ENCODE peak calls at places on chromosomes 7 and 10, in ten cellular contexts. V is HCT116, Z is transverse colon, E is sigmoid colon, G is lower leg skin, T is K562, J is body of pancreas, M is uterus, F is Peyer's patch, C is A549. O is an unnamed sample.

GRCh38 chr7:137080516-137081203 is 212.2 kb downstream of the CHRM2 start:
- DNase-seq in V (no peak), Z (no peak), E (no peak), G (no peak), T (no peak), J (no peak), M (no peak), F (no peak), C (no peak), O (no peak)

GRCh38 chr10:76306859-76307258 is 875.4 kb downstream of the LRMDA start:
- DNase-seq in V (no peak), Z (no peak), E (no peak), G (no peak), T (no peak), J (no peak), M (no peak), F (no peak), C (no peak), O (no peak)

GRCh38 chr7:102321351-102322201 is 34.7 kb downstream of the SPDYE6 start:
- DNase-seq in V (no peak), Z (peak; percentile 33), E (no peak), G (peak; percentile 68), T (peak; percentile 84), J (no peak), M (no peak), F (no peak), C (no peak), O (no peak)

GRCh38 chr7:150428671-150429451 is 21.6 kb upstream of the GIMAP8 start:
- DNase-seq in V (no peak), Z (peak; percentile 72), E (peak; percentile 70), G (peak; percentile 85), T (no peak), J (peak; percentile 60), M (no peak), F (peak; percentile 73), C (peak; percentile 69), O (no peak)

GRCh38 chr7:152462995-152463713 is 27.4 kb upstream of the KMT2C start:
- DNase-seq in V (no peak), Z (no peak), E (no peak), G (no peak), T (no peak), J (no peak), M (peak; percentile 67), F (no peak), C (no peak), O (no peak)

GRCh38 chr7:17535776-17536175 is 237.3 kb downstream of the AHR start:
- DNase-seq in V (no peak), Z (no peak), E (no peak), G (no peak), T (no peak), J (no peak), M (no peak), F (no peak), C (no peak), O (no peak)

GRCh38 chr10:4088354-4089066 is 303.5 kb upstream of the KLF6 start:
- DNase-seq in V (no peak), Z (no peak), E (no peak), G (no peak), T (no peak), J (no peak), M (no peak), F (no peak), C (no peak), O (no peak)

GRCh38 chr10:103859161-103860141 is 4.1 kb upstream of the SH3PXD2A start:
- DNase-seq in V (peak; percentile 50), Z (peak; percentile 73), E (peak; percentile 78), G (no peak), T (peak; percentile 20), J (peak; percentile 80), M (peak; percentile 66), F (peak; percentile 80), C (peak; percentile 68), O (peak; percentile 39)

GRCh38 chr7:95509199-95509598 is 23.5 kb downstream of the ASB4 start:
- DNase-seq in V (no peak), Z (no peak), E (no peak), G (no peak), T (no peak), J (peak; percentile 46), M (no peak), F (no peak), C (no peak), O (no peak)

GRCh38 chr7:132603241-132603789 is 27.0 kb upstream of the PLXNA4 start:
- DNase-seq in V (no peak), Z (no peak), E (no peak), G (no peak), T (no peak), J (no peak), M (no peak), F (no peak), C (no peak), O (no peak)

GRCh38 chr7:132024290-132024689 is 467.9 kb upstream of the PODXL start:
- DNase-seq in V (no peak), Z (no peak), E (no peak), G (no peak), T (no peak), J (no peak), M (no peak), F (no peak), C (no peak), O (no peak)

GRCh38 chr7:39921505-39922250 is 28.4 kb upstream of the CDK13 start:
- DNase-seq in V (no peak), Z (no peak), E (no peak), G (peak; percentile 14), T (no peak), J (no peak), M (no peak), F (no peak), C (no peak), O (no peak)

GRCh38 chr7:2523461-2523905 is 3.9 kb downstream of the LFNG start:
- DNase-seq in V (no peak), Z (peak; percentile 70), E (no peak), G (peak; percentile 88), T (no peak), J (peak; percentile 86), M (no peak), F (no peak), C (no peak), O (no peak)

GRCh38 chr10:47261121-47261520 is 38.9 kb upstream of the GDF10 start:
- DNase-seq in V (no peak), Z (peak; percentile 9), E (no peak), G (no peak), T (no peak), J (no peak), M (no peak), F (peak; percentile 80), C (no peak), O (no peak)

GRCh38 chr10:44195120-44196007 is 189.5 kb downstream of the CXCL12 start:
- DNase-seq in V (no peak), Z (peak; percentile 47), E (peak; percentile 83), G (no peak), T (no peak), J (peak; percentile 79), M (peak; percentile 80), F (peak; percentile 54), C (peak; percentile 29), O (no peak)

DNA sequence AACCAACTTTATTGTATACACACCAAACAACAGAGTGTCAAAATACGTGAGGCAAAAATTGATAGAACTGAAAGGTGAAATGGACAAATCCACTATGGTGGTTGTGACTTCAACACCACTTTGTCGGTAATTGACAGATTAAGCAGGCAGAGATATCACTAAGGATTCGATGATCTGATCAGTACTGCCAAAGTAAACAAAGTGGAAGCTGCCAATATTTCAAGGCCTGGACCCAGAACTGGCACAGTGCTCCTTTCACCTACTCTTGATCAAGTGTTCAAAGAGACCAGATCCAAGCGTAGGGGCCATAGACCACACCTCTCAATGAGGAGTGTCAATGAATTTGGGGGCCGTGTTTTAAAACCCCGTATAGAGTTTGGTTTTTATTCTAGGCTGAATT is 167.0 kb downstream of the CDK14 start:
- DNase-seq in V (no peak), Z (no peak), E (no peak), G (no peak), T (no peak), J (peak; percentile 48), M (no peak), F (no peak), C (no peak), O (no peak)
- TF ChIP-seq POLR2A in V (no peak), Z (no peak), E (no peak), G (no peak), T (no peak), J (no peak), M (no peak), F (no peak), C (no peak), O (no peak)

GRCh38 chr7:103902917-103903316 is 86.5 kb downstream of the RELN start:
- DNase-seq in V (no peak), Z (no peak), E (no peak), G (no peak), T (no peak), J (no peak), M (no peak), F (no peak), C (no peak), O (no peak)
- TF ChIP-seq POLR2A in V (no peak), Z (no peak), E (no peak), G (no peak), T (no peak), J (no peak), M (no peak), F (no peak), C (no peak), O (no peak)

GRCh38 chr10:125083576-125083920 is 76.8 kb downstream of the CTBP2 start:
- DNase-seq in V (no peak), Z (no peak), E (peak; percentile 54), G (no peak), T (no peak), J (no peak), M (no peak), F (no peak), C (peak; percentile 77), O (no peak)

GRCh38 chr10:125086716-125087115 is 73.6 kb downstream of the CTBP2 start:
- DNase-seq in V (no peak), Z (no peak), E (peak; percentile 59), G (no peak), T (no peak), J (no peak), M (no peak), F (no peak), C (no peak), O (no peak)

GRCh38 chr10:125082881-125083575 is 77.3 kb downstream of the CTBP2 start:
- DNase-seq in V (no peak), Z (no peak), E (peak; percentile 53), G (no peak), T (no peak), J (no peak), M (no peak), F (no peak), C (no peak), O (no peak)

GRCh38 chr10:125085281-125085680 is 75.1 kb downstream of the CTBP2 start:
- DNase-seq in V (no peak), Z (no peak), E (peak; percentile 28), G (no peak), T (no peak), J (no peak), M (no peak), F (no peak), C (no peak), O (no peak)

GRCh38 chr10:125084191-125085186 is 75.9 kb downstream of the CTBP2 start:
- DNase-seq in V (peak; percentile 85), Z (no peak), E (peak; percentile 65), G (no peak), T (no peak), J (peak; percentile 98), M (peak; percentile 59), F (no peak), C (peak; percentile 93), O (no peak)
- TF ChIP-seq POLR2A in V (no peak), Z (no peak), E (no peak), G (no peak), T (no peak), J (no peak), M (no peak), F (no peak), C (no peak), O (no peak)

GRCh38 chr7:44065431-44066110 is at the start of gene PGAM2:
- DNase-seq in V (no peak), Z (peak; percentile 18), E (peak; percentile 79), G (no peak), T (no peak), J (peak; percentile 42), M (no peak), F (peak; percentile 52), C (no peak), O (no peak)
- TF ChIP-seq POLR2A in V (no peak), Z (peak; percentile 9), E (no peak), G (no peak), T (peak; percentile 1), J (peak; percentile 5), M (no peak), F (no peak), C (peak; percentile 7), O (no peak)